ENCODE peak calls at places on chromosome 2, in eight cellular contexts. One of them, this sample, is unnamed.
A peak's percentile ranks its signal among the peaks of the same experiment; 100 is the strongest.

GRCh38 chr2:157876066-157876770 is at the start of gene ACVR1:
- DNase-seq in heart right ventricle: peak; percentile 97
- DNase-seq in neural progenitor cell: peak; percentile 98
- DNase-seq in aorta: peak; percentile 98
- DNase-seq in OCI-LY7: peak; percentile 87
- DNase-seq in PC-3: peak; percentile 97
- DNase-seq in Panc1: no peak
- DNase-seq in tibial nerve: peak; percentile 93
- DNase-seq in this sample: peak; percentile 99

GRCh38 chr2:46462936-46463335 is 16.4 kb upstream of the TMEM247 start:
- DNase-seq in heart right ventricle: no peak
- DNase-seq in neural progenitor cell: no peak
- DNase-seq in aorta: no peak
- DNase-seq in OCI-LY7: no peak
- DNase-seq in PC-3: no peak
- DNase-seq in Panc1: no peak
- DNase-seq in tibial nerve: no peak
- DNase-seq in this sample: peak; percentile 56

GRCh38 chr2:35651688-35652323 is 703.8 kb upstream of the CRIM1 start:
- DNase-seq in heart right ventricle: no peak
- DNase-seq in neural progenitor cell: no peak
- DNase-seq in aorta: no peak
- DNase-seq in OCI-LY7: no peak
- DNase-seq in PC-3: no peak
- DNase-seq in Panc1: no peak
- DNase-seq in tibial nerve: no peak
- DNase-seq in this sample: no peak

GRCh38 chr2:6368271-6368670 is 497.4 kb downstream of the CMPK2 start:
- DNase-seq in heart right ventricle: no peak
- DNase-seq in neural progenitor cell: no peak
- DNase-seq in aorta: no peak
- DNase-seq in OCI-LY7: no peak
- DNase-seq in PC-3: no peak
- DNase-seq in Panc1: no peak
- DNase-seq in tibial nerve: no peak
- DNase-seq in this sample: peak; percentile 82

GRCh38 chr2:234032301-234032856 is 18.1 kb upstream of the SPP2 start:
- DNase-seq in heart right ventricle: no peak
- DNase-seq in neural progenitor cell: no peak
- DNase-seq in aorta: no peak
- DNase-seq in OCI-LY7: no peak
- DNase-seq in PC-3: peak; percentile 86
- DNase-seq in Panc1: no peak
- DNase-seq in tibial nerve: no peak
- DNase-seq in this sample: peak; percentile 55

GRCh38 chr2:102893870-102894269 is 132.0 kb downstream of the TMEM182 start:
- DNase-seq in heart right ventricle: no peak
- DNase-seq in neural progenitor cell: peak; percentile 21
- DNase-seq in aorta: no peak
- DNase-seq in OCI-LY7: no peak
- DNase-seq in PC-3: no peak
- DNase-seq in Panc1: no peak
- DNase-seq in tibial nerve: no peak
- DNase-seq in this sample: no peak

GRCh38 chr2:139162456-139162855 is 382.3 kb upstream of the NXPH2 start:
- DNase-seq in heart right ventricle: no peak
- DNase-seq in neural progenitor cell: no peak
- DNase-seq in aorta: no peak
- DNase-seq in OCI-LY7: no peak
- DNase-seq in PC-3: no peak
- DNase-seq in Panc1: no peak
- DNase-seq in tibial nerve: no peak
- DNase-seq in this sample: no peak

GRCh38 chr2:233799716-233800115 is 21.6 kb downstream of the MROH2A start:
- DNase-seq in heart right ventricle: no peak
- DNase-seq in neural progenitor cell: no peak
- DNase-seq in aorta: no peak
- DNase-seq in OCI-LY7: no peak
- DNase-seq in PC-3: no peak
- DNase-seq in Panc1: no peak
- DNase-seq in tibial nerve: no peak
- DNase-seq in this sample: no peak

GRCh38 chr2:131042161-131042775 is 51.0 kb downstream of the FAM168B start:
- DNase-seq in heart right ventricle: no peak
- DNase-seq in neural progenitor cell: no peak
- DNase-seq in aorta: no peak
- DNase-seq in OCI-LY7: no peak
- DNase-seq in PC-3: peak; percentile 23
- DNase-seq in Panc1: no peak
- DNase-seq in tibial nerve: no peak
- DNase-seq in this sample: no peak

GRCh38 chr2:57987835-57988573 is 58.6 kb upstream of the VRK2 start:
- DNase-seq in heart right ventricle: no peak
- DNase-seq in neural progenitor cell: no peak
- DNase-seq in aorta: no peak
- DNase-seq in OCI-LY7: no peak
- DNase-seq in PC-3: peak; percentile 76
- DNase-seq in Panc1: no peak
- DNase-seq in tibial nerve: no peak
- DNase-seq in this sample: no peak

GRCh38 chr2:120758181-120759048 is 22.7 kb downstream of the GLI2 start:
- DNase-seq in heart right ventricle: peak; percentile 73
- DNase-seq in neural progenitor cell: peak; percentile 64
- DNase-seq in aorta: peak; percentile 77
- DNase-seq in OCI-LY7: no peak
- DNase-seq in PC-3: no peak
- DNase-seq in Panc1: no peak
- DNase-seq in tibial nerve: no peak
- DNase-seq in this sample: peak; percentile 65

GRCh38 chr2:51219468-51219867 is 187.5 kb upstream of the NRXN1 start:
- DNase-seq in heart right ventricle: no peak
- DNase-seq in neural progenitor cell: no peak
- DNase-seq in aorta: no peak
- DNase-seq in OCI-LY7: no peak
- DNase-seq in PC-3: peak; percentile 40
- DNase-seq in Panc1: no peak
- DNase-seq in tibial nerve: no peak
- DNase-seq in this sample: peak; percentile 22

DNA sequence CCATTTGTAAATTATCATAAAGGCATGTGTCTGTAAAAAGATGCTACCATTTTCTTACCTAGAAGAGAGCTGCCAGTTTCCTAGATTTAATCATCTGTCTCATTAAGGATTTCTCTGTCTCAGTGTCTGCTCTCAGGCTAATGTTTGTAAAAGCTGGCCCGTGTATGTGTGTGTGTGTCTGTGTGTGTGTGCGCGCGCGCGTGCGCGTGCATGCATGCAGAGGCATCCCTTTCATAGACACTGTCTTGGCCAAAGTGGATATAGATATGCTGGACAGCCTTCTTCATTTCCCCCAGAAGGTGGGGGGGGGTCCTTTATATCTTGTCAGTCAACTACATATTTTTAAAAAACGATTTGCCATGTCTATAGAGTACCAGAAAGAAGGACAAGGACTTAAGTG is 19.0 kb downstream of the MGAT5 start:
- DNase-seq in heart right ventricle: no peak
- DNase-seq in neural progenitor cell: no peak
- DNase-seq in aorta: no peak
- DNase-seq in OCI-LY7: no peak
- DNase-seq in PC-3: no peak
- DNase-seq in Panc1: no peak
- DNase-seq in tibial nerve: no peak
- DNase-seq in this sample: no peak
- H3K4me1 ChIP-seq in heart right ventricle: peaks cover 28% of the 10 kb centered on the region
- H3K4me1 ChIP-seq in neural progenitor cell: no peaks in the 10 kb centered on the region
- H3K4me1 ChIP-seq in aorta: peaks cover 1% of the 10 kb centered on the region
- H3K4me1 ChIP-seq in OCI-LY7: peaks cover 95% of the 10 kb centered on the region
- H3K4me1 ChIP-seq in PC-3: peaks cover 7% of the 10 kb centered on the region
- H3K4me1 ChIP-seq in Panc1: no peaks in the 10 kb centered on the region
- H3K4me1 ChIP-seq in tibial nerve: no peaks in the 10 kb centered on the region
- H3K4me1 ChIP-seq in this sample: peaks cover 3% of the 10 kb centered on the region

GRCh38 chr2:72942881-72943418 is 25.6 kb downstream of the EMX1 start:
- DNase-seq in heart right ventricle: no peak
- DNase-seq in neural progenitor cell: no peak
- DNase-seq in aorta: no peak
- DNase-seq in OCI-LY7: no peak
- DNase-seq in PC-3: no peak
- DNase-seq in Panc1: no peak
- DNase-seq in tibial nerve: no peak
- DNase-seq in this sample: no peak

GRCh38 chr2:72940361-72940760 is 23.0 kb downstream of the EMX1 start:
- DNase-seq in heart right ventricle: no peak
- DNase-seq in neural progenitor cell: no peak
- DNase-seq in aorta: no peak
- DNase-seq in OCI-LY7: no peak
- DNase-seq in PC-3: no peak
- DNase-seq in Panc1: no peak
- DNase-seq in tibial nerve: no peak
- DNase-seq in this sample: no peak

GRCh38 chr2:72942293-72942692 is 25.0 kb downstream of the EMX1 start:
- DNase-seq in heart right ventricle: no peak
- DNase-seq in neural progenitor cell: no peak
- DNase-seq in aorta: no peak
- DNase-seq in OCI-LY7: no peak
- DNase-seq in PC-3: no peak
- DNase-seq in Panc1: no peak
- DNase-seq in tibial nerve: no peak
- DNase-seq in this sample: no peak

GRCh38 chr2:72938455-72938854 is 21.1 kb downstream of the EMX1 start:
- DNase-seq in heart right ventricle: no peak
- DNase-seq in neural progenitor cell: no peak
- DNase-seq in aorta: no peak
- DNase-seq in OCI-LY7: no peak
- DNase-seq in PC-3: no peak
- DNase-seq in Panc1: no peak
- DNase-seq in tibial nerve: no peak
- DNase-seq in this sample: no peak

DNA sequence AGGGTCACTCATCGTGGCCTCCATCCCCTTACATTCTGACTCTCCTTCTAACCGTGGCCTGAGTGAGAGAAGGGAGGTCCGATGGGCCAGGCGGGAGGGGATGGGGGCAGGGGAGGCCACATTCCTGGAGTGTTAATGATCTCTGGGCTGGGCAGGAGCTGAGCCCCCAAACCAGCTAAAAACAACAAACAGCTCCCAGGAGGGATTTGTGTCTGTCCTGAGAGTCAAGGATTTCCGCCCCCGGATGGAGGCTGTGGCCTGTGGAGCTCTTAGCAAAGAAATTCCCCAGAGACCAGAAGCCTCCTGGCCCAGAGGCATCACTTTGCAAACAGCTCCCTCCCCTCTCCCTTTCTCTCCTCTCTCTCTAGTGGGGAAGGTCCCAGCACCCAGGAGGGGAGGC is 23.5 kb downstream of the EMX1 start:
- DNase-seq in heart right ventricle: no peak
- DNase-seq in neural progenitor cell: peak; percentile 32
- DNase-seq in aorta: no peak
- DNase-seq in OCI-LY7: no peak
- DNase-seq in PC-3: no peak
- DNase-seq in Panc1: no peak
- DNase-seq in tibial nerve: no peak
- DNase-seq in this sample: peak; percentile 66
- H3K4me1 ChIP-seq in heart right ventricle: peaks cover 4% of the 10 kb centered on the region
- H3K4me1 ChIP-seq in neural progenitor cell: peaks cover 13% of the 10 kb centered on the region
- H3K4me1 ChIP-seq in aorta: no peaks in the 10 kb centered on the region
- H3K4me1 ChIP-seq in OCI-LY7: no peaks in the 10 kb centered on the region
- H3K4me1 ChIP-seq in PC-3: no peaks in the 10 kb centered on the region
- H3K4me1 ChIP-seq in Panc1: no peaks in the 10 kb centered on the region
- H3K4me1 ChIP-seq in tibial nerve: no peaks in the 10 kb centered on the region
- H3K4me1 ChIP-seq in this sample: peaks cover 5% of the 10 kb centered on the region

GRCh38 chr2:17821080-17821479 is 4.8 kb downstream of the MSGN1 start:
- DNase-seq in heart right ventricle: peak; percentile 42
- DNase-seq in neural progenitor cell: no peak
- DNase-seq in aorta: no peak
- DNase-seq in OCI-LY7: no peak
- DNase-seq in PC-3: no peak
- DNase-seq in Panc1: no peak
- DNase-seq in tibial nerve: no peak
- DNase-seq in this sample: no peak

GRCh38 chr2:17821535-17822451 is 5.5 kb downstream of the MSGN1 start:
- DNase-seq in heart right ventricle: no peak
- DNase-seq in neural progenitor cell: peak; percentile 18
- DNase-seq in aorta: no peak
- DNase-seq in OCI-LY7: peak; percentile 36
- DNase-seq in PC-3: no peak
- DNase-seq in Panc1: no peak
- DNase-seq in tibial nerve: no peak
- DNase-seq in this sample: no peak

GRCh38 chr2:17818235-17818634 is 2.0 kb downstream of the MSGN1 start:
- DNase-seq in heart right ventricle: no peak
- DNase-seq in neural progenitor cell: no peak
- DNase-seq in aorta: no peak
- DNase-seq in OCI-LY7: no peak
- DNase-seq in PC-3: no peak
- DNase-seq in Panc1: no peak
- DNase-seq in tibial nerve: no peak
- DNase-seq in this sample: no peak

GRCh38 chr2:17827306-17827705 is 11.0 kb downstream of the MSGN1 start:
- DNase-seq in heart right ventricle: no peak
- DNase-seq in neural progenitor cell: peak; percentile 86
- DNase-seq in aorta: no peak
- DNase-seq in OCI-LY7: no peak
- DNase-seq in PC-3: no peak
- DNase-seq in Panc1: no peak
- DNase-seq in tibial nerve: no peak
- DNase-seq in this sample: no peak

GRCh38 chr2:17822452-17823117 is 6.3 kb downstream of the MSGN1 start:
- DNase-seq in heart right ventricle: peak; percentile 27
- DNase-seq in neural progenitor cell: no peak
- DNase-seq in aorta: no peak
- DNase-seq in OCI-LY7: peak; percentile 34
- DNase-seq in PC-3: no peak
- DNase-seq in Panc1: no peak
- DNase-seq in tibial nerve: no peak
- DNase-seq in this sample: no peak
- H3K4me1 ChIP-seq in heart right ventricle: peaks cover 23% of the 10 kb centered on the region
- H3K4me1 ChIP-seq in neural progenitor cell: peaks cover 21% of the 10 kb centered on the region
- H3K4me1 ChIP-seq in aorta: peaks cover 4% of the 10 kb centered on the region
- H3K4me1 ChIP-seq in OCI-LY7: peaks cover 29% of the 10 kb centered on the region
- H3K4me1 ChIP-seq in PC-3: no peaks in the 10 kb centered on the region
- H3K4me1 ChIP-seq in Panc1: no peaks in the 10 kb centered on the region
- H3K4me1 ChIP-seq in tibial nerve: peaks cover 17% of the 10 kb centered on the region
- H3K4me1 ChIP-seq in this sample: peaks cover 8% of the 10 kb centered on the region

DNA sequence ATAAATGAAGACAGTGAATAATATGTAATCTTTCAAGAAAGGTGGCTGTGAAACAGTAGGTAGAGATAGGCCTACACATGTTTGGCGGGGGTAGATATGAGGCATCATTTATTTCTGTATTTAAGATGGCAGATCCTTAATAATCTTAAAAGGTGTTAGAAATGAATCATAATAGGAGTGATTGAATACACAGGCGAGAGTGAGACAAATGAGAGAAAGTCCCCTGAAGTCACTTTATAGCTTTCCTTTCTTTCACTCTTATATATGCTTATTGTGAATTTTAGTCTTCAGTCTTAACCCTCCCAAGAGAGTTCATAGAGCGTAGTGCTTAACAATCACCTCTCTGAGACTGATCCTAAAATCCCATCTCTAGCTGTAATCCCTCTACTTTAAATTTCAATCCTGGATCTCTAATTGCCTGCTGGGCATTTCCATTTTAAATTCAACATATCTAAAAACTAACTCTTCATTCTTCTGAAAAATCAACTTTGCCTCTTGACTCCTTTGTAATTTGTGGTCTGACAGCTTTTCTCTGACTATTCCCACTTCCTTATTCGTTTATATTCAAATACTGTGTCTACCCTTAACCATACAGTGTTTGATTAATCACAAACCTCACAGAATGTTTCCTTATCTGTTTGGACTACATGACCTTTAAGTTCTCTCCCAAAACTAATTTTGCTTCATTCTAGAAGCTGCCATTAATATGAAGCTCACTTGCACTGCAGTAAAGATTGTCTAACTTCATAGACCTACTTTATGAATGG is 463.7 kb upstream of the FSIP2 start:
- DNase-seq in heart right ventricle: no peak
- DNase-seq in neural progenitor cell: no peak
- DNase-seq in aorta: no peak
- DNase-seq in OCI-LY7: no peak
- DNase-seq in PC-3: no peak
- DNase-seq in Panc1: no peak
- DNase-seq in tibial nerve: no peak
- DNase-seq in this sample: no peak
- H3K4me1 ChIP-seq in heart right ventricle: no peaks in the 10 kb centered on the region
- H3K4me1 ChIP-seq in neural progenitor cell: no peaks in the 10 kb centered on the region
- H3K4me1 ChIP-seq in aorta: no peaks in the 10 kb centered on the region
- H3K4me1 ChIP-seq in OCI-LY7: no peaks in the 10 kb centered on the region
- H3K4me1 ChIP-seq in PC-3: peaks cover 4% of the 10 kb centered on the region
- H3K4me1 ChIP-seq in Panc1: no peaks in the 10 kb centered on the region
- H3K4me1 ChIP-seq in tibial nerve: no peaks in the 10 kb centered on the region
- H3K4me1 ChIP-seq in this sample: no peaks in the 10 kb centered on the region